ENCODE peak calls at places on chromosomes 12 and 14, in six cellular contexts. One of them, this sample, is unnamed.
A peak's percentile ranks its signal among the peaks of the same experiment; 100 is the strongest.

GRCh38 chr12:110314308-110314707 is 33.3 kb downstream of the ATP2A2 start:
- DNase-seq in AG10803: peak; percentile 64
- DNase-seq in AG04449: peak; percentile 60
- DNase-seq in astrocyte of the spinal cord: peak; percentile 72
- DNase-seq in Peyer's patch: no peak
- DNase-seq in chondrocyte: no peak
- DNase-seq in this sample: no peak

GRCh38 chr12:33988888-33989287 is 33.4 kb upstream of the ALG10 start:
- DNase-seq in AG10803: no peak
- DNase-seq in AG04449: no peak
- DNase-seq in astrocyte of the spinal cord: no peak
- DNase-seq in Peyer's patch: no peak
- DNase-seq in chondrocyte: no peak
- DNase-seq in this sample: no peak

GRCh38 chr14:100193417-100194357 is 34.2 kb upstream of the DEGS2 start:
- DNase-seq in AG10803: no peak
- DNase-seq in AG04449: no peak
- DNase-seq in astrocyte of the spinal cord: no peak
- DNase-seq in Peyer's patch: no peak
- DNase-seq in chondrocyte: no peak
- DNase-seq in this sample: no peak

GRCh38 chr12:15712823-15713663 is 76.1 kb downstream of the EPS8 start:
- DNase-seq in AG10803: no peak
- DNase-seq in AG04449: no peak
- DNase-seq in astrocyte of the spinal cord: no peak
- DNase-seq in Peyer's patch: peak; percentile 88
- DNase-seq in chondrocyte: no peak
- DNase-seq in this sample: no peak

GRCh38 chr12:123571343-123571813 is 13.0 kb upstream of the TMED2 start:
- DNase-seq in AG10803: peak; percentile 91
- DNase-seq in AG04449: no peak
- DNase-seq in astrocyte of the spinal cord: peak; percentile 67
- DNase-seq in Peyer's patch: peak; percentile 58
- DNase-seq in chondrocyte: no peak
- DNase-seq in this sample: no peak

GRCh38 chr14:22691171-22691570 is 47.0 kb upstream of the OR6J1 start:
- DNase-seq in AG10803: peak; percentile 72
- DNase-seq in AG04449: peak; percentile 58
- DNase-seq in astrocyte of the spinal cord: peak; percentile 69
- DNase-seq in Peyer's patch: no peak
- DNase-seq in chondrocyte: no peak
- DNase-seq in this sample: no peak

GRCh38 chr12:2372735-2373134 is 319.9 kb downstream of the CACNA1C start:
- DNase-seq in AG10803: peak; percentile 38
- DNase-seq in AG04449: no peak
- DNase-seq in astrocyte of the spinal cord: no peak
- DNase-seq in Peyer's patch: no peak
- DNase-seq in chondrocyte: no peak
- DNase-seq in this sample: no peak

GRCh38 chr12:47909839-47910465 is 5.2 kb upstream of the VDR start:
- DNase-seq in AG10803: no peak
- DNase-seq in AG04449: no peak
- DNase-seq in astrocyte of the spinal cord: no peak
- DNase-seq in Peyer's patch: no peak
- DNase-seq in chondrocyte: no peak
- DNase-seq in this sample: no peak

GRCh38 chr14:99600232-99600888 is 3.6 kb downstream of the CCDC85C start:
- DNase-seq in AG10803: no peak
- DNase-seq in AG04449: no peak
- DNase-seq in astrocyte of the spinal cord: no peak
- DNase-seq in Peyer's patch: no peak
- DNase-seq in chondrocyte: no peak
- DNase-seq in this sample: no peak

GRCh38 chr12:122023339-122024131 is 1.9 kb downstream of the BCL7A start:
- DNase-seq in AG10803: peak; percentile 80
- DNase-seq in AG04449: no peak
- DNase-seq in astrocyte of the spinal cord: peak; percentile 65
- DNase-seq in Peyer's patch: peak; percentile 66
- DNase-seq in chondrocyte: no peak
- DNase-seq in this sample: peak; percentile 41

GRCh38 chr12:117853600-117853999 is 115.2 kb downstream of the KSR2 start:
- DNase-seq in AG10803: no peak
- DNase-seq in AG04449: no peak
- DNase-seq in astrocyte of the spinal cord: no peak
- DNase-seq in Peyer's patch: no peak
- DNase-seq in chondrocyte: no peak
- DNase-seq in this sample: no peak

GRCh38 chr14:71198681-71199080 is 291.4 kb downstream of the PCNX1 start:
- DNase-seq in AG10803: no peak
- DNase-seq in AG04449: no peak
- DNase-seq in astrocyte of the spinal cord: no peak
- DNase-seq in Peyer's patch: no peak
- DNase-seq in chondrocyte: no peak
- DNase-seq in this sample: no peak

GRCh38 chr14:86934196-86934595 is 1058.8 kb downstream of the GALC start:
- DNase-seq in AG10803: no peak
- DNase-seq in AG04449: no peak
- DNase-seq in astrocyte of the spinal cord: no peak
- DNase-seq in Peyer's patch: no peak
- DNase-seq in chondrocyte: no peak
- DNase-seq in this sample: no peak

GRCh38 chr12:19451196-19451595 is 11.9 kb downstream of the AEBP2 start:
- DNase-seq in AG10803: no peak
- DNase-seq in AG04449: no peak
- DNase-seq in astrocyte of the spinal cord: no peak
- DNase-seq in Peyer's patch: no peak
- DNase-seq in chondrocyte: no peak
- DNase-seq in this sample: no peak

GRCh38 chr14:21106506-21107359 is 5.9 kb downstream of the TMEM253 start:
- DNase-seq in AG10803: peak; percentile 67
- DNase-seq in AG04449: no peak
- DNase-seq in astrocyte of the spinal cord: peak; percentile 77
- DNase-seq in Peyer's patch: peak; percentile 94
- DNase-seq in chondrocyte: no peak
- DNase-seq in this sample: peak; percentile 56

GRCh38 chr12:22318122-22318737 is 16.3 kb downstream of the ST8SIA1 start:
- DNase-seq in AG10803: peak; percentile 25
- DNase-seq in AG04449: no peak
- DNase-seq in astrocyte of the spinal cord: peak; percentile 55
- DNase-seq in Peyer's patch: no peak
- DNase-seq in chondrocyte: no peak
- DNase-seq in this sample: no peak

GRCh38 chr12:89461190-89461589 is 63.4 kb downstream of the GALNT4 start:
- DNase-seq in AG10803: peak; percentile 41
- DNase-seq in AG04449: no peak
- DNase-seq in astrocyte of the spinal cord: peak; percentile 42
- DNase-seq in Peyer's patch: no peak
- DNase-seq in chondrocyte: no peak
- DNase-seq in this sample: no peak

GRCh38 chr14:78005325-78005724 is 164.8 kb upstream of the NRXN3 start:
- DNase-seq in AG10803: peak; percentile 1
- DNase-seq in AG04449: no peak
- DNase-seq in astrocyte of the spinal cord: peak; percentile 86
- DNase-seq in Peyer's patch: no peak
- DNase-seq in chondrocyte: no peak
- DNase-seq in this sample: no peak

GRCh38 chr14:91159906-91160305 is 46.0 kb downstream of the DGLUCY start:
- DNase-seq in AG10803: no peak
- DNase-seq in AG04449: no peak
- DNase-seq in astrocyte of the spinal cord: no peak
- DNase-seq in Peyer's patch: no peak
- DNase-seq in chondrocyte: no peak
- DNase-seq in this sample: no peak

GRCh38 chr14:75820761-75821160 is 159.7 kb downstream of the TTLL5 start:
- DNase-seq in AG10803: no peak
- DNase-seq in AG04449: no peak
- DNase-seq in astrocyte of the spinal cord: no peak
- DNase-seq in Peyer's patch: no peak
- DNase-seq in chondrocyte: no peak
- DNase-seq in this sample: no peak

GRCh38 chr12:31003861-31004640 is 69.6 kb upstream of the DDX11 start:
- DNase-seq in AG10803: no peak
- DNase-seq in AG04449: no peak
- DNase-seq in astrocyte of the spinal cord: no peak
- DNase-seq in Peyer's patch: peak; percentile 33
- DNase-seq in chondrocyte: no peak
- DNase-seq in this sample: no peak

GRCh38 chr14:49405291-49405690 is 180.9 kb downstream of the RPS29 start:
- DNase-seq in AG10803: no peak
- DNase-seq in AG04449: peak; percentile 46
- DNase-seq in astrocyte of the spinal cord: peak; percentile 75
- DNase-seq in Peyer's patch: no peak
- DNase-seq in chondrocyte: no peak
- DNase-seq in this sample: no peak

GRCh38 chr12:27178723-27179398 is 65.2 kb upstream of the STK38L start:
- DNase-seq in AG10803: peak; percentile 29
- DNase-seq in AG04449: no peak
- DNase-seq in astrocyte of the spinal cord: peak; percentile 70
- DNase-seq in Peyer's patch: no peak
- DNase-seq in chondrocyte: no peak
- DNase-seq in this sample: no peak

DNA sequence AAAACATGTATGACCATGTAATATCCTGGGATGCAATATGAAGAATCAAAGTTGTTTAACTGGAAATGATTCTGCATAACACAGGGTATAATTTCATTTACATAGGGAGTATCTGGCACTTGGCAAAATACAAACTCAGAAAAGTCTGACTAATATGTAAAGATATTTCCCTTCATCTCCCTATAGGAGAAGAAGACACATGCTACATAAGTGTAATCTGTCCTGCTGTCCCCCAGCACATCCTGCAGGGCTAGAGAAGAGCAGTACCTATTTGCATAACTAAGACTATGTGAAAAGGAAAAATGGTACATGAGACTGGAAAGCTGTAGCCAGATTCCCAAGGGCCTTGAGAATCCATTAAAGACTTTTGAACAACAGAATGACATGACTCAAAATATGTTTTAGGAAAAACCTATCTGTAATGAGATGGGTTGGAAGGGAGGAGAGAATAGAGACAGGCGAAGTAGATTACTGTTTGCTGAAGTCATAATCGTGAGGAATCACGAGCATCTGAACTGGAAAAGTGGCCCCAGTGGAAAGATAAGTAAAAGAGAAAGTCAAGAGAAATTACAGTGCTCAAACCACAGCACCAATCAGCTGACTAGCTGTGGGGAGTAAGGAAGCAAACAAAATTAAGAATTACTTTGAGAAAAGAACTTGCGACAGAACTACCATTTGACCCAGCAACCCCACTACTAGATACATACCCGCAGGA is 155.1 kb upstream of the HMGA2 start:
- DNase-seq in AG10803: no peak
- DNase-seq in AG04449: no peak
- DNase-seq in astrocyte of the spinal cord: peak; percentile 42
- DNase-seq in Peyer's patch: no peak
- DNase-seq in chondrocyte: no peak
- DNase-seq in this sample: no peak
- TF ChIP-seq CTCF in AG10803: no peak
- TF ChIP-seq CTCF in AG04449: no peak
- TF ChIP-seq CTCF in astrocyte of the spinal cord: no peak
- TF ChIP-seq CTCF in Peyer's patch: no peak
- TF ChIP-seq CTCF in chondrocyte: peak; percentile 24
- TF ChIP-seq CTCF in this sample: no peak

DNA sequence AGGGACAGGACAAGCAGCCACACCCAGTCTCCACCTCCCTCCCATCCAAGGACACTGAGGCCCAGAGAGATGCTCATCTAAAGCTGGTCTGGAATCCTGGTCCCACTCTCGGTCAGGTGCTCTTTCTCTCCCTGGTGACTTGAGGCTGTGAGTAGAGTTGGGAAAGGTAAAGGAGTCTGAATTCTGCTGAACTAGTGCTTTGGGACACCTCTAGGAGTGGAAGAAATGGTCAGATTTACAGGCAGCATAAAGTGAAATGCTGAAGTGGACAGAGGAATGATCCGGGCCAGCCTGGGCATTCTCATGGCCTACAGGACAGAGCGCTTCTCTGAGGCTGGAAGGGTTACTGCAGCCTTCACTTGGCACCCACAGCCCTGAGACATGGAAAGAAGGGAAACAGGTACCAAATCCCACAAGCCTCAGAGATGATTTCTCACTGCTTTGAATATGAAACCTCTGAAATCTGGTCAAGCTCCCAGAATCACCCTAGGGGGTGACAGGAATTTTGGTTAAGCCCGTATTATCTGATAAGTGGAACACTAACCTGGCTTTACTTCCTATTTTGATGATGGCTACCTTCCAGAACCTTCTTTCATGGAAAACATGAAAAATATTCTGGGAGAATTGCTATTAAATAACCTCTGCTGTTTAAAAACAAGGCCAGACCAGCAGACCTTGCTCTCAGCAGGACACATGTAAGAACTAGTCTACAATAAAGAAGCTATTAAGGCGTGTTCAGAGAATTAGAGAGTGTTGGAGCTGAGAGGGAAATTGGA is 281.7 kb downstream of the ZFP36L1 start:
- DNase-seq in AG10803: no peak
- DNase-seq in AG04449: no peak
- DNase-seq in astrocyte of the spinal cord: no peak
- DNase-seq in Peyer's patch: no peak
- DNase-seq in chondrocyte: no peak
- DNase-seq in this sample: no peak
- TF ChIP-seq CTCF in AG10803: peak; percentile 15
- TF ChIP-seq CTCF in AG04449: no peak
- TF ChIP-seq CTCF in astrocyte of the spinal cord: no peak
- TF ChIP-seq CTCF in Peyer's patch: no peak
- TF ChIP-seq CTCF in chondrocyte: no peak
- TF ChIP-seq CTCF in this sample: no peak

GRCh38 chr12:53985358-53985899 is 483 bp downstream of the HOXC10 start:
- DNase-seq in AG10803: no peak
- DNase-seq in AG04449: no peak
- DNase-seq in astrocyte of the spinal cord: no peak
- DNase-seq in Peyer's patch: no peak
- DNase-seq in chondrocyte: no peak
- DNase-seq in this sample: no peak
- TF ChIP-seq CTCF in AG10803: peak; percentile 16
- TF ChIP-seq CTCF in AG04449: peak; percentile 11
- TF ChIP-seq CTCF in astrocyte of the spinal cord: peak; percentile 2
- TF ChIP-seq CTCF in Peyer's patch: no peak
- TF ChIP-seq CTCF in chondrocyte: no peak
- TF ChIP-seq CTCF in this sample: no peak

GRCh38 chr12:57343703-57344378 is 87.0 kb downstream of the R3HDM2 start:
- DNase-seq in AG10803: no peak
- DNase-seq in AG04449: no peak
- DNase-seq in astrocyte of the spinal cord: no peak
- DNase-seq in Peyer's patch: no peak
- DNase-seq in chondrocyte: no peak
- DNase-seq in this sample: no peak

GRCh38 chr12:57334219-57334618 is 83.2 kb upstream of the STAC3 start:
- DNase-seq in AG10803: no peak
- DNase-seq in AG04449: no peak
- DNase-seq in astrocyte of the spinal cord: no peak
- DNase-seq in Peyer's patch: no peak
- DNase-seq in chondrocyte: no peak
- DNase-seq in this sample: no peak

GRCh38 chr12:57342207-57342691 is 88.6 kb downstream of the R3HDM2 start:
- DNase-seq in AG10803: peak; percentile 54
- DNase-seq in AG04449: no peak
- DNase-seq in astrocyte of the spinal cord: peak; percentile 17
- DNase-seq in Peyer's patch: no peak
- DNase-seq in chondrocyte: no peak
- DNase-seq in this sample: no peak

GRCh38 chr12:57341275-57341990 is 89.4 kb downstream of the R3HDM2 start:
- DNase-seq in AG10803: peak; percentile 8
- DNase-seq in AG04449: no peak
- DNase-seq in astrocyte of the spinal cord: no peak
- DNase-seq in Peyer's patch: no peak
- DNase-seq in chondrocyte: no peak
- DNase-seq in this sample: no peak

GRCh38 chr12:57340104-57340503 is 89.1 kb upstream of the STAC3 start:
- DNase-seq in AG10803: peak; percentile 56
- DNase-seq in AG04449: no peak
- DNase-seq in astrocyte of the spinal cord: peak; percentile 86
- DNase-seq in Peyer's patch: peak; percentile 59
- DNase-seq in chondrocyte: no peak
- DNase-seq in this sample: no peak
- TF ChIP-seq CTCF in AG10803: no peak
- TF ChIP-seq CTCF in AG04449: no peak
- TF ChIP-seq CTCF in astrocyte of the spinal cord: no peak
- TF ChIP-seq CTCF in Peyer's patch: no peak
- TF ChIP-seq CTCF in chondrocyte: no peak
- TF ChIP-seq CTCF in this sample: no peak